ENCODE peak calls at places on chromosomes 6 and 20, in five cellular contexts. U, O, G, B and W are unnamed samples.
A peak's percentile ranks its signal among the peaks of the same experiment; 100 is the strongest.

GRCh38 chr6:5787054-5787720 is 219.5 kb downstream of the NRN1 start:
- DNase-seq in U (no peak), O (no peak), G (no peak), B (no peak), W (no peak)

GRCh38 chr20:15220009-15220656 is 882.7 kb upstream of the FLRT3 start:
- DNase-seq in U (no peak), O (no peak), G (peak; percentile 60), B (no peak), W (no peak)

GRCh38 chr6:22295145-22295544 is 1.7 kb downstream of the PRL start:
- DNase-seq in U (no peak), O (no peak), G (no peak), B (no peak), W (no peak)

GRCh38 chr20:42027746-42028268 is 409.6 kb upstream of the CHD6 start:
- DNase-seq in U (no peak), O (no peak), G (no peak), B (no peak), W (no peak)

GRCh38 chr6:87731818-87732661 is 30.0 kb upstream of the AKIRIN2 start:
- DNase-seq in U (peak; percentile 86), O (peak; percentile 97), G (peak; percentile 98), B (peak; percentile 100), W (peak; percentile 33)

GRCh38 chr20:57708694-57709673 is 831 bp downstream of the PMEPA1 start:
- DNase-seq in U (peak; percentile 19), O (no peak), G (no peak), B (peak; percentile 22), W (no peak)

GRCh38 chr20:25032478-25033183 is 25.3 kb downstream of the ACSS1 start:
- DNase-seq in U (no peak), O (peak; percentile 74), G (peak; percentile 80), B (peak; percentile 33), W (peak; percentile 91)

GRCh38 chr20:610130-611046 is at the start of gene TCF15:
- DNase-seq in U (no peak), O (no peak), G (peak; percentile 4), B (no peak), W (peak; percentile 47)

GRCh38 chr6:141309295-141309694 is 823.4 kb upstream of the GJE1 start:
- DNase-seq in U (no peak), O (no peak), G (no peak), B (peak; percentile 8), W (no peak)

GRCh38 chr20:432677-433299 is 24.7 kb downstream of the RBCK1 start:
- DNase-seq in U (no peak), O (no peak), G (no peak), B (no peak), W (no peak)

GRCh38 chr6:44003345-44004061 is 123.7 kb downstream of the MRPL14 start:
- DNase-seq in U (no peak), O (no peak), G (no peak), B (no peak), W (no peak)

GRCh38 chr6:109821494-109821893 is 130.4 kb downstream of the FIG4 start:
- DNase-seq in U (no peak), O (no peak), G (no peak), B (no peak), W (no peak)

GRCh38 chr6:170048615-170049256 is 242.1 kb downstream of the DLL1 start:
- DNase-seq in U (peak; percentile 33), O (no peak), G (no peak), B (no peak), W (peak; percentile 29)

GRCh38 chr6:70479236-70479635 is 65.9 kb downstream of the FAM135A start:
- DNase-seq in U (peak; percentile 35), O (no peak), G (no peak), B (peak; percentile 48), W (no peak)

GRCh38 chr6:2641044-2641673 is 109.6 kb downstream of the MYLK4 start:
- DNase-seq in U (no peak), O (no peak), G (no peak), B (no peak), W (no peak)

GRCh38 chr20:23084845-23085355 is 1.2 kb downstream of the CD93 start:
- DNase-seq in U (no peak), O (no peak), G (no peak), B (no peak), W (no peak)

GRCh38 chr20:3652217-3652616 is 11.0 kb downstream of the GFRA4 start:
- DNase-seq in U (no peak), O (no peak), G (no peak), B (no peak), W (no peak)

GRCh38 chr6:136225496-136225895 is 24.6 kb downstream of the MTFR2 start:
- DNase-seq in U (peak; percentile 31), O (no peak), G (peak; percentile 33), B (no peak), W (no peak)

DNA sequence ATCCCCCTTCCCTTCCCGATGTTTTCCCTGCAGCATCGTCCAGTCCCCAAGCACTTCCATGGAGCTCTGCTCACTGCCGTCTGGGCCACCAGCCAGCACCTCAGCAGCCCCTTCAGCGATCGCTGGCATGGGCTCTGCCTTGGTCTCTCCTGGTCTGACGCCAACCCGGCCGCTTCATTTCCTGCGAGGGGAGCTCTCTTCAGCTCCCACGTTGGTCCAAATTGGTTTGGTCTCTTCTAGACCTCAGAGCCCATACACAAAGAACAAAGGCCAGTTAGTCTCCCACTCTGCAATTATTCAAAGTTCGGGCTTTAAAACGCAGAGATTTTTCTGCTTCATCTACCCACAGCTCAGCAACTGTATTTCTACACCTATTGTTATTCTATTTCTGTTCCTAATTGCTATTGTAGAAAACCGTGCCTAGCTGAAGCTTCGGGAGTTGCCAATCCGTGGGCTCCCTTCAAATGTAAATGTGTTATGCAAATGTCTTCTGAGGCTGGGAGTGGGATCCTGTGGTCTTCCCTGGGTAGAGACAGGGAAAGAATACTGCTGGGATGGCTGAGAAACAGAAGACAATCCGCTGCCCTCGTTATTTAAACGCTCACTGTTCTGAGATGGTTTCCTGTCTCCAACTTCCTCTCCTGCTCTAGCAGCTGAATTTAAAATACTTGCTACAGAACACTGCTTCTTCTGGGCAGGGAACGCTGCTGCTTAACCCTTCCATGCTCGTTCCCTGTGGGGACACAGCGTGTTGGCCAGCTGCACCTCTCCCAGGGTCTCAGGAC is 154.2 kb upstream of the QKI start:
- DNase-seq in U (no peak), O (no peak), G (no peak), B (peak; percentile 3), W (peak; percentile 71)
- H3K4me3 ChIP-seq in U (no peak overlapping the region), O (peak overlapping the region; percentile 59), G (no peak overlapping the region), B (no peak overlapping the region), W (peak overlapping the region; percentile 63)

GRCh38 chr6:49453221-49453620 is 9.8 kb downstream of the MMUT start:
- DNase-seq in U (no peak), O (no peak), G (no peak), B (peak; percentile 10), W (no peak)
- TF ChIP-seq CTCF in U (peak; percentile 26), O (no peak), G (peak; percentile 3), B (peak; percentile 33), W (no peak)

GRCh38 chr20:53760025-53760441 is 166.4 kb upstream of the ZNF217 start:
- DNase-seq in U (no peak), O (no peak), G (no peak), B (no peak), W (no peak)

GRCh38 chr20:53763707-53764415 is 170.2 kb upstream of the ZNF217 start:
- DNase-seq in U (peak; percentile 58), O (no peak), G (no peak), B (peak; percentile 61), W (no peak)

GRCh38 chr20:53768329-53768728 is 174.7 kb upstream of the ZNF217 start:
- DNase-seq in U (no peak), O (no peak), G (no peak), B (no peak), W (no peak)

GRCh38 chr20:53767206-53767924 is 173.7 kb upstream of the ZNF217 start:
- DNase-seq in U (no peak), O (no peak), G (no peak), B (no peak), W (no peak)

GRCh38 chr20:53764416-53764800 is 170.8 kb upstream of the ZNF217 start:
- DNase-seq in U (no peak), O (no peak), G (no peak), B (no peak), W (no peak)
- H3K4me3 ChIP-seq in U (no peak overlapping the region), O (peak overlapping the region; percentile 9), G (no peak overlapping the region), B (no peak overlapping the region), W (peak overlapping the region; percentile 38)

GRCh38 chr20:17958326-17959256 is 10.0 kb downstream of the SNX5 start:
- DNase-seq in U (peak; percentile 61), O (no peak), G (no peak), B (no peak), W (no peak)
- TF ChIP-seq CTCF in U (peak; percentile 31), O (no peak), G (no peak), B (peak; percentile 32), W (no peak)

DNA sequence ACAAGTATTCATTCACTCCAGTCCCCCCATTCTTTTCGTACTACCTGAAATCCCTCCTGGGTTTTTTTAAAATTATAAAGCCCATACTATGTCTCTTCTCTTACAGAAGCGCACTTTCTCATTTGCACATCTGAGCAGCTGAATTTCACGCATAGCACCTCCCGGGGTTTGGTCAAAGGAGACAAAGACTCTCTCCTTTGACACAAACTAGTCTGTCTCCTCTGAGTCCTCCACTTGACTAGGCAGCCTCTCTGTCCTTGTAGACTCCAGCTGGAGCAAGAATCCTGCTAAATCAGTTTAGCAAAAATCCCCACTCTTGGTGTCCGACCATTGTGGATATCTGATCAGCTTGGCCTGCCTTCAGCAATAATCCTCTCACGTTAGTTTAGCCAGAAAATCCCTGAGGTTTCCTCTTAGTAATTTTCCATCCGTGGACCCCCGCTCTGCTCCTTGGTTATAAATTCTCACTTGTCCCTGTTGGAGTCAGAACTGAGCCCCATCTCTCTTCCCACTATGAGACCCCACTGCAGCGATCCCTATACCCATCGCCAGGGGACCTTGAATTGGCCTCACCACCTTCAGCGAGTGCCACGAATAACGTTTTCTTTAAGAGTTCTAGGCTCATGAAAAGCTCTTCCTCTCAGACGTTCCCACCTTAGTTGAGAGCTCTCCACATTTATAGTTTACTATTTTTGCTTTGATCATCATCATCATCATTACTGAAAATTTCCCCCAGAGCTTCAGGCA is 29.0 kb downstream of the PDYN start:
- DNase-seq in U (no peak), O (peak; percentile 13), G (no peak), B (no peak), W (no peak)
- H3K4me3 ChIP-seq in U (no peak overlapping the region), O (no peak overlapping the region), G (no peak overlapping the region), B (no peak overlapping the region), W (peak overlapping the region; percentile 58)

GRCh38 chr6:45455408-45455807 is 77.7 kb upstream of the SUPT3H start:
- DNase-seq in U (no peak), O (no peak), G (no peak), B (no peak), W (no peak)
- TF ChIP-seq CTCF in U (no peak), O (no peak), G (no peak), B (no peak), W (no peak)

DNA sequence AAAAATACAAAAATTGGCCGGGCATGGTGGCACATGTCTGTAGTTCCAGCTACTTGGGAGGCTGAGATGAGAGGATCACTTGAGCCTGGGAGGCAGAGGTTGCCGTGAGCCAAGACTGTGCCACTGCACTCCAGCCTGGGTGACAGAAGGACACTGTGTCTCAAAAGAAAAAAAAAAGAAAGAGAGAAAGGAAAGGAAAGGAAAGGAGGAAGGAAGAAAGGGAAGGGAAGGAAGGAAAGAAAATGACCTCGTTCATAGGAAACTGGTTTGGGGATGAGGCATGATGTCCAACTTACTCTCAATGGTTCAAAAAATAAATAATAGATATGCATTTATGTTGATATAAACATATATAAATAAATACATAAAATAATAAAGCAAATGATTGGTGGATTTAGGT is 6.8 kb upstream of the BFSP1 start:
- DNase-seq in U (no peak), O (no peak), G (no peak), B (no peak), W (no peak)
- H3K4me3 ChIP-seq in U (no peak overlapping the region), O (no peak overlapping the region), G (no peak overlapping the region), B (no peak overlapping the region), W (no peak overlapping the region)